ENCODE peak calls at places on chromosome 14, in nine cellular contexts. One of them, this sample, is unnamed.

GRCh38 chr14:96284008-96284407 is 28.0 kb downstream of the BDKRB1 start:
- DNase-seq in T-helper 1 cell: no peak
- DNase-seq in hypothalamus: no peak
- DNase-seq in GM12865: no peak
- DNase-seq in AG09319: no peak
- DNase-seq in activated CD4-positive, alpha-beta T cell treated with anti-CD3 and anti-CD28 coated beads, Interleukin-2, amount 50 U/mL, for 4 hours: no peak
- DNase-seq in mesenchymal stem cell: no peak
- DNase-seq in NCI-H2107: no peak
- DNase-seq in cardiac muscle cell: no peak
- DNase-seq in this sample: no peak

GRCh38 chr14:58788655-58789054 is 150.9 kb downstream of the DACT1 start:
- DNase-seq in T-helper 1 cell: no peak
- DNase-seq in NCI-H2107: no peak
- DNase-seq in AG09319: no peak
- DNase-seq in hypothalamus: no peak
- DNase-seq in GM12865: no peak
- DNase-seq in cardiac muscle cell: no peak
- DNase-seq in mesenchymal stem cell: no peak
- DNase-seq in activated CD4-positive, alpha-beta T cell treated with anti-CD3 and anti-CD28 coated beads, Interleukin-2, amount 50 U/mL, for 4 hours: no peak
- DNase-seq in this sample: no peak

GRCh38 chr14:68947802-68948201 is 31.3 kb downstream of the ACTN1 start:
- DNase-seq in activated CD4-positive, alpha-beta T cell treated with anti-CD3 and anti-CD28 coated beads, Interleukin-2, amount 50 U/mL, for 4 hours: no peak
- DNase-seq in hypothalamus: no peak
- DNase-seq in cardiac muscle cell: peak
- DNase-seq in GM12865: peak
- DNase-seq in mesenchymal stem cell: peak
- DNase-seq in NCI-H2107: peak
- DNase-seq in T-helper 1 cell: no peak
- DNase-seq in AG09319: no peak
- DNase-seq in this sample: peak

GRCh38 chr14:66284346-66284745 is 201.8 kb upstream of the CCDC196 start:
- DNase-seq in hypothalamus: no peak
- DNase-seq in mesenchymal stem cell: no peak
- DNase-seq in GM12865: no peak
- DNase-seq in cardiac muscle cell: peak
- DNase-seq in activated CD4-positive, alpha-beta T cell treated with anti-CD3 and anti-CD28 coated beads, Interleukin-2, amount 50 U/mL, for 4 hours: no peak
- DNase-seq in AG09319: no peak
- DNase-seq in NCI-H2107: no peak
- DNase-seq in T-helper 1 cell: no peak
- DNase-seq in this sample: peak

GRCh38 chr14:24243336-24243836 is 963 bp upstream of the TINF2 start:
- DNase-seq in cardiac muscle cell: no peak
- DNase-seq in mesenchymal stem cell: no peak
- DNase-seq in AG09319: no peak
- DNase-seq in activated CD4-positive, alpha-beta T cell treated with anti-CD3 and anti-CD28 coated beads, Interleukin-2, amount 50 U/mL, for 4 hours: no peak
- DNase-seq in T-helper 1 cell: no peak
- DNase-seq in hypothalamus: no peak
- DNase-seq in NCI-H2107: no peak
- DNase-seq in GM12865: peak
- DNase-seq in this sample: peak

GRCh38 chr14:89571502-89571901 is 154.5 kb upstream of the FOXN3 start:
- DNase-seq in cardiac muscle cell: no peak
- DNase-seq in T-helper 1 cell: no peak
- DNase-seq in GM12865: no peak
- DNase-seq in AG09319: no peak
- DNase-seq in mesenchymal stem cell: no peak
- DNase-seq in hypothalamus: no peak
- DNase-seq in activated CD4-positive, alpha-beta T cell treated with anti-CD3 and anti-CD28 coated beads, Interleukin-2, amount 50 U/mL, for 4 hours: no peak
- DNase-seq in NCI-H2107: no peak
- DNase-seq in this sample: no peak

GRCh38 chr14:77882631-77883030 is 82.7 kb downstream of the ADCK1 start:
- DNase-seq in AG09319: no peak
- DNase-seq in NCI-H2107: no peak
- DNase-seq in cardiac muscle cell: peak
- DNase-seq in GM12865: no peak
- DNase-seq in activated CD4-positive, alpha-beta T cell treated with anti-CD3 and anti-CD28 coated beads, Interleukin-2, amount 50 U/mL, for 4 hours: no peak
- DNase-seq in hypothalamus: no peak
- DNase-seq in mesenchymal stem cell: peak
- DNase-seq in T-helper 1 cell: no peak
- DNase-seq in this sample: no peak

GRCh38 chr14:52063107-52063506 is 5.8 kb downstream of the NID2 start:
- DNase-seq in mesenchymal stem cell: no peak
- DNase-seq in T-helper 1 cell: no peak
- DNase-seq in GM12865: no peak
- DNase-seq in cardiac muscle cell: peak
- DNase-seq in activated CD4-positive, alpha-beta T cell treated with anti-CD3 and anti-CD28 coated beads, Interleukin-2, amount 50 U/mL, for 4 hours: no peak
- DNase-seq in hypothalamus: no peak
- DNase-seq in NCI-H2107: no peak
- DNase-seq in AG09319: no peak
- DNase-seq in this sample: no peak

GRCh38 chr14:61516957-61517356 is 178.4 kb upstream of the HIF1A start:
- DNase-seq in T-helper 1 cell: no peak
- DNase-seq in hypothalamus: no peak
- DNase-seq in NCI-H2107: no peak
- DNase-seq in GM12865: no peak
- DNase-seq in activated CD4-positive, alpha-beta T cell treated with anti-CD3 and anti-CD28 coated beads, Interleukin-2, amount 50 U/mL, for 4 hours: no peak
- DNase-seq in cardiac muscle cell: peak
- DNase-seq in mesenchymal stem cell: no peak
- DNase-seq in AG09319: no peak
- DNase-seq in this sample: no peak

GRCh38 chr14:60508707-60509437 is at the start of gene SIX6:
- DNase-seq in T-helper 1 cell: no peak
- DNase-seq in GM12865: peak
- DNase-seq in AG09319: no peak
- DNase-seq in NCI-H2107: peak
- DNase-seq in mesenchymal stem cell: no peak
- DNase-seq in cardiac muscle cell: peak
- DNase-seq in hypothalamus: no peak
- DNase-seq in activated CD4-positive, alpha-beta T cell treated with anti-CD3 and anti-CD28 coated beads, Interleukin-2, amount 50 U/mL, for 4 hours: no peak
- DNase-seq in this sample: peak

GRCh38 chr14:24734917-24735500 is 101.0 kb upstream of the GZMB start:
- DNase-seq in NCI-H2107: peak
- DNase-seq in mesenchymal stem cell: peak
- DNase-seq in activated CD4-positive, alpha-beta T cell treated with anti-CD3 and anti-CD28 coated beads, Interleukin-2, amount 50 U/mL, for 4 hours: no peak
- DNase-seq in GM12865: peak
- DNase-seq in AG09319: peak
- DNase-seq in cardiac muscle cell: peak
- DNase-seq in hypothalamus: no peak
- DNase-seq in T-helper 1 cell: no peak
- DNase-seq in this sample: peak

This sample was measured in brain microvascular endothelial cell.